ENCODE peak calls at places on chromosomes 5 and 9, in four cellular contexts. One of them, this sample, is unnamed.
A peak's percentile ranks its signal among the peaks of the same experiment; 100 is the strongest.

GRCh38 chr9:16611969-16612368 is 258.5 kb downstream of the BNC2 start:
- DNase-seq in tibial nerve: no peak
- DNase-seq in sigmoid colon: no peak
- DNase-seq in A549: no peak
- DNase-seq in this sample: no peak

GRCh38 chr5:18968966-18969365 is 1019.0 kb downstream of the CDH18 start:
- DNase-seq in tibial nerve: no peak
- DNase-seq in sigmoid colon: no peak
- DNase-seq in A549: no peak
- DNase-seq in this sample: no peak

GRCh38 chr5:62268792-62269191 is 37.2 kb upstream of the KIF2A start:
- DNase-seq in tibial nerve: no peak
- DNase-seq in sigmoid colon: no peak
- DNase-seq in A549: no peak
- DNase-seq in this sample: no peak

GRCh38 chr9:2411459-2412215 is 209.9 kb upstream of the VLDLR start:
- DNase-seq in tibial nerve: no peak
- DNase-seq in sigmoid colon: no peak
- DNase-seq in A549: no peak
- DNase-seq in this sample: no peak

GRCh38 chr5:71587709-71588532 is 781 bp downstream of the MCCC2 start:
- DNase-seq in tibial nerve: no peak
- DNase-seq in sigmoid colon: no peak
- DNase-seq in A549: no peak
- DNase-seq in this sample: peak; percentile 38

GRCh38 chr9:114836769-114837168 is 30.9 kb upstream of the TNFSF15 start:
- DNase-seq in tibial nerve: no peak
- DNase-seq in sigmoid colon: no peak
- DNase-seq in A549: no peak
- DNase-seq in this sample: no peak

GRCh38 chr5:10452768-10453331 is 11.2 kb downstream of the ROPN1L start:
- DNase-seq in tibial nerve: no peak
- DNase-seq in sigmoid colon: no peak
- DNase-seq in A549: peak; percentile 85
- DNase-seq in this sample: peak; percentile 16

GRCh38 chr9:137757613-137758029 is 120.0 kb upstream of the CACNA1B start:
- DNase-seq in tibial nerve: no peak
- DNase-seq in sigmoid colon: no peak
- DNase-seq in A549: no peak
- DNase-seq in this sample: no peak

GRCh38 chr9:130768265-130768664 is 66.8 kb upstream of the ABL1 start:
- DNase-seq in tibial nerve: no peak
- DNase-seq in sigmoid colon: no peak
- DNase-seq in A549: no peak
- DNase-seq in this sample: no peak

GRCh38 chr5:138230261-138230660 is 17.1 kb upstream of the CDC23 start:
- DNase-seq in tibial nerve: no peak
- DNase-seq in sigmoid colon: no peak
- DNase-seq in A549: no peak
- DNase-seq in this sample: no peak

GRCh38 chr9:123406691-123407536 is 50.9 kb downstream of the CRB2 start:
- DNase-seq in tibial nerve: no peak
- DNase-seq in sigmoid colon: no peak
- DNase-seq in A549: no peak
- DNase-seq in this sample: no peak

GRCh38 chr9:133130721-133131244 is 9.7 kb upstream of the RALGDS start:
- DNase-seq in tibial nerve: no peak
- DNase-seq in sigmoid colon: no peak
- DNase-seq in A549: no peak
- DNase-seq in this sample: no peak

GRCh38 chr5:160011471-160011870 is 2.5 kb downstream of the TTC1 start:
- DNase-seq in tibial nerve: no peak
- DNase-seq in sigmoid colon: no peak
- DNase-seq in A549: no peak
- DNase-seq in this sample: no peak

GRCh38 chr9:18359335-18359734 is 114.6 kb upstream of the ADAMTSL1 start:
- DNase-seq in tibial nerve: no peak
- DNase-seq in sigmoid colon: no peak
- DNase-seq in A549: no peak
- DNase-seq in this sample: no peak

GRCh38 chr9:31119882-31120481 is 1264.5 kb upstream of the ACO1 start:
- DNase-seq in tibial nerve: no peak
- DNase-seq in sigmoid colon: no peak
- DNase-seq in A549: no peak
- DNase-seq in this sample: no peak

GRCh38 chr5:180832638-180833068 is 28.4 kb downstream of the ZFP62 start:
- DNase-seq in tibial nerve: no peak
- DNase-seq in sigmoid colon: no peak
- DNase-seq in A549: no peak
- DNase-seq in this sample: no peak

GRCh38 chr9:122239722-122240121 is 11.0 kb upstream of the LHX6 start:
- DNase-seq in tibial nerve: no peak
- DNase-seq in sigmoid colon: no peak
- DNase-seq in A549: no peak
- DNase-seq in this sample: no peak

GRCh38 chr9:134413890-134414731 is 87.9 kb downstream of the RXRA start:
- DNase-seq in tibial nerve: no peak
- DNase-seq in sigmoid colon: peak; percentile 96
- DNase-seq in A549: peak; percentile 87
- DNase-seq in this sample: peak; percentile 66

GRCh38 chr9:131961496-131961880 is 118.2 kb downstream of the MED27 start:
- DNase-seq in tibial nerve: no peak
- DNase-seq in sigmoid colon: no peak
- DNase-seq in A549: no peak
- DNase-seq in this sample: no peak
- H3K27ac ChIP-seq in tibial nerve: peak overlapping the region; percentile 64
- H3K27ac ChIP-seq in sigmoid colon: no peak overlapping the region
- H3K27ac ChIP-seq in A549: no peak overlapping the region
- H3K27ac ChIP-seq in this sample: no peak overlapping the region

GRCh38 chr9:811101-811531 is 30.4 kb upstream of the DMRT1 start:
- DNase-seq in tibial nerve: no peak
- DNase-seq in sigmoid colon: peak; percentile 88
- DNase-seq in A549: peak; percentile 44
- DNase-seq in this sample: no peak
- TF ChIP-seq EP300 in tibial nerve: no peak
- TF ChIP-seq EP300 in sigmoid colon: no peak
- TF ChIP-seq EP300 in A549: no peak
- TF ChIP-seq EP300 in this sample: no peak

GRCh38 chr9:90642570-90643539 is at the start of gene DIRAS2:
- DNase-seq in tibial nerve: no peak
- DNase-seq in sigmoid colon: no peak
- DNase-seq in A549: peak; percentile 29
- DNase-seq in this sample: peak; percentile 37
- TF ChIP-seq CTCF in tibial nerve: no peak
- TF ChIP-seq CTCF in sigmoid colon: no peak
- TF ChIP-seq CTCF in A549: peak; percentile 74
- TF ChIP-seq CTCF in this sample: no peak

DNA sequence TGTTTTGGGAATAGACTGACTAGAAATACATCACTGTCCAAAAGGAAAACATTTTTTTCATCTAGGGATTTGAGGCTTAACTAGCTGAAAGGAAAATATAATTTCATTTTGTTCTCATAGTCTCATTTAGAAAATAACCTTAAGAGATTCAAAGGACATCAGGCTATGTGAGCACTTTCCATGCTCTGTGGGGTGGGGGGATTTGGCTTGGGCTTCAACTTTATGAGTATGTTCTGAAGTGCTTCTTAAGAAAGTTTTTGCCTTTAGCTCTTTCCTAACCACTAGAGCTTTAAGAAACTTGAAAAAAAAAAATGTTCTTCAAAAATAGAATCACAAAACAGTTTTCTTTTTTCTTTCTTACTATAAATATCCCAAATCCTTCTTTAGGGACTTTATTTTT is 17.6 kb downstream of the CDH6 start:
- DNase-seq in tibial nerve: no peak
- DNase-seq in sigmoid colon: no peak
- DNase-seq in A549: no peak
- DNase-seq in this sample: no peak
- H3K27ac ChIP-seq in tibial nerve: no peak overlapping the region
- H3K27ac ChIP-seq in sigmoid colon: no peak overlapping the region
- H3K27ac ChIP-seq in A549: no peak overlapping the region
- H3K27ac ChIP-seq in this sample: no peak overlapping the region

GRCh38 chr9:129193655-129194054 is 15.6 kb upstream of the IER5L start:
- DNase-seq in tibial nerve: no peak
- DNase-seq in sigmoid colon: no peak
- DNase-seq in A549: no peak
- DNase-seq in this sample: no peak
- TF ChIP-seq EP300 in tibial nerve: no peak
- TF ChIP-seq EP300 in sigmoid colon: no peak
- TF ChIP-seq EP300 in A549: no peak
- TF ChIP-seq EP300 in this sample: no peak

This sample was measured in ovary.